ENCODE peak calls at places on chromosomes 16 and 17, in five cellular contexts. P is ACHN, I is cortex of kidney, A is skeletal muscle cell, H is fibroblast of pulmonary artery. Q is an unnamed sample.

GRCh38 chr16:19294156-19294649 is 8.7 kb downstream of the CLEC19A start:
- DNase-seq in I (no peak), H (peak; percentile 21), A (no peak), P (no peak), Q (no peak)

GRCh38 chr17:73325527-73325842 is 13.7 kb upstream of the CDC42EP4 start:
- DNase-seq in A (peak; percentile 77), P (no peak), H (peak; percentile 90), I (no peak), Q (no peak)

GRCh38 chr17:74699236-74699635 is 13.5 kb downstream of the CD300LF start:
- DNase-seq in A (no peak), I (no peak), P (no peak), H (no peak), Q (no peak)

GRCh38 chr16:57783883-57784282 is 18.4 kb downstream of the KIFC3 start:
- DNase-seq in A (no peak), P (no peak), H (no peak), I (no peak), Q (no peak)

GRCh38 chr16:85583491-85584181 is 29.5 kb upstream of the GSE1 start:
- DNase-seq in I (no peak), A (peak; percentile 72), P (no peak), H (peak; percentile 69), Q (no peak)

GRCh38 chr16:75279277-75279676 is 27.9 kb upstream of the BCAR1 start:
- DNase-seq in I (no peak), A (no peak), P (no peak), H (no peak), Q (no peak)

GRCh38 chr17:74532115-74532514 is 840 bp upstream of the CD300LB start:
- DNase-seq in P (no peak), A (no peak), I (no peak), H (no peak), Q (no peak)

GRCh38 chr17:14197582-14197981 is 39.1 kb downstream of the CDRT15 start:
- DNase-seq in H (no peak), I (no peak), A (no peak), P (no peak), Q (peak; percentile 42)

GRCh38 chr17:7858487-7858832 is 657 bp downstream of the CYB5D1 start:
- DNase-seq in P (peak; percentile 77), I (no peak), A (no peak), H (peak; percentile 50), Q (no peak)